ENCODE peak calls at places on chromosome 1, in nine cellular contexts. One of them, this sample, is unnamed. For H3K4me1, the result is how much of the 10 kb centered on the place peaks cover.

GRCh38 chr1:234597894-234598293 is 12.1 kb downstream of the IRF2BP2 start:
- DNase-seq in thoracic aorta: no peak
- DNase-seq in heart left ventricle: no peak
- DNase-seq in heart right ventricle: no peak
- DNase-seq in colonic mucosa: peak
- DNase-seq in psoas muscle: no peak
- DNase-seq in cardiac muscle cell: peak
- DNase-seq in adrenal gland: no peak
- DNase-seq in PC-9: no peak
- DNase-seq in this sample: no peak

GRCh38 chr1:31623365-31623764 is 5.9 kb downstream of the HCRTR1 start:
- DNase-seq in heart left ventricle: no peak
- DNase-seq in thoracic aorta: no peak
- DNase-seq in adrenal gland: no peak
- DNase-seq in PC-9: no peak
- DNase-seq in cardiac muscle cell: no peak
- DNase-seq in heart right ventricle: no peak
- DNase-seq in psoas muscle: no peak
- DNase-seq in colonic mucosa: no peak
- DNase-seq in this sample: no peak

GRCh38 chr1:6007318-6008083 is 15.3 kb upstream of the NPHP4 start:
- DNase-seq in thoracic aorta: no peak
- DNase-seq in adrenal gland: no peak
- DNase-seq in heart right ventricle: no peak
- DNase-seq in heart left ventricle: peak
- DNase-seq in PC-9: no peak
- DNase-seq in colonic mucosa: no peak
- DNase-seq in cardiac muscle cell: peak
- DNase-seq in psoas muscle: peak
- DNase-seq in this sample: no peak

GRCh38 chr1:181179980-181180964 is 91.8 kb downstream of the IER5 start:
- DNase-seq in thoracic aorta: no peak
- DNase-seq in colonic mucosa: no peak
- DNase-seq in adrenal gland: no peak
- DNase-seq in psoas muscle: peak
- DNase-seq in cardiac muscle cell: peak
- DNase-seq in heart right ventricle: peak
- DNase-seq in PC-9: no peak
- DNase-seq in heart left ventricle: peak
- DNase-seq in this sample: no peak

GRCh38 chr1:173043253-173043652 is 7.5 kb downstream of the TNFSF18 start:
- DNase-seq in psoas muscle: no peak
- DNase-seq in colonic mucosa: no peak
- DNase-seq in adrenal gland: no peak
- DNase-seq in heart left ventricle: no peak
- DNase-seq in cardiac muscle cell: peak
- DNase-seq in PC-9: no peak
- DNase-seq in heart right ventricle: no peak
- DNase-seq in thoracic aorta: no peak
- DNase-seq in this sample: no peak

GRCh38 chr1:5662362-5663126 is 329.7 kb downstream of the NPHP4 start:
- DNase-seq in colonic mucosa: no peak
- DNase-seq in thoracic aorta: no peak
- DNase-seq in heart right ventricle: no peak
- DNase-seq in heart left ventricle: no peak
- DNase-seq in PC-9: no peak
- DNase-seq in psoas muscle: no peak
- DNase-seq in adrenal gland: no peak
- DNase-seq in cardiac muscle cell: no peak
- DNase-seq in this sample: no peak

GRCh38 chr1:111551623-111552470 is 48.4 kb upstream of the ADORA3 start:
- DNase-seq in heart left ventricle: no peak
- DNase-seq in thoracic aorta: no peak
- DNase-seq in PC-9: no peak
- DNase-seq in adrenal gland: peak
- DNase-seq in heart right ventricle: no peak
- DNase-seq in colonic mucosa: no peak
- DNase-seq in psoas muscle: no peak
- DNase-seq in cardiac muscle cell: no peak
- DNase-seq in this sample: no peak

GRCh38 chr1:29812397-29813135 is 576.2 kb downstream of the PTPRU start:
- DNase-seq in colonic mucosa: no peak
- DNase-seq in PC-9: no peak
- DNase-seq in heart left ventricle: no peak
- DNase-seq in heart right ventricle: no peak
- DNase-seq in psoas muscle: no peak
- DNase-seq in adrenal gland: no peak
- DNase-seq in thoracic aorta: no peak
- DNase-seq in cardiac muscle cell: no peak
- DNase-seq in this sample: no peak

GRCh38 chr1:6033986-6034749 is 11.5 kb upstream of the KCNAB2 start:
- DNase-seq in heart right ventricle: peak
- DNase-seq in psoas muscle: peak
- DNase-seq in colonic mucosa: peak
- DNase-seq in heart left ventricle: peak
- DNase-seq in thoracic aorta: no peak
- DNase-seq in PC-9: peak
- DNase-seq in adrenal gland: peak
- DNase-seq in cardiac muscle cell: peak
- DNase-seq in this sample: no peak

GRCh38 chr1:28354121-28354520 is 15.4 kb upstream of the PHACTR4 start:
- DNase-seq in adrenal gland: no peak
- DNase-seq in psoas muscle: peak
- DNase-seq in colonic mucosa: no peak
- DNase-seq in cardiac muscle cell: peak
- DNase-seq in thoracic aorta: no peak
- DNase-seq in heart right ventricle: no peak
- DNase-seq in heart left ventricle: no peak
- DNase-seq in PC-9: no peak
- DNase-seq in this sample: no peak

GRCh38 chr1:115826642-115827041 is 14.3 kb downstream of the NHLH2 start:
- DNase-seq in psoas muscle: no peak
- DNase-seq in PC-9: no peak
- DNase-seq in heart right ventricle: no peak
- DNase-seq in colonic mucosa: no peak
- DNase-seq in cardiac muscle cell: no peak
- DNase-seq in adrenal gland: no peak
- DNase-seq in heart left ventricle: no peak
- DNase-seq in thoracic aorta: no peak
- DNase-seq in this sample: no peak

DNA sequence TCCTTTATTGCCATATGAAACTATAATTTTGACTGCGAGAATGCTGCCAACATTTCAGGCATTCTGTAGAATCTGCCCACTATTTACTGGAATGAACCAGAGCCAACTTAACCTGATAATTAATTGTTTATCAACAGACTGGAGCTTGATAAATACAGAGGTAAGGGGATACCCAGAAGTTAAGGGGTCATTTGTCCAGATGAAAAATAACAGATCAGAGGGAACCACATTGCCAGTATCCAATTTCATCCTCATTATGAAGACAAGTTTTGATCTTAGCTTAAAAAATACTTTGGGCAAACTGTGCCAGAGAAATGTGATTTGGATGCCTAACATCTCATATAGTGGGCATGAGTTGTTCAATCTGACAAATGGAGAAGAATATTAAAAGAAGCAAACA is 63.6 kb downstream of the IFI44 start:
- DNase-seq in PC-9: no peak
- DNase-seq in heart right ventricle: no peak
- DNase-seq in colonic mucosa: no peak
- DNase-seq in adrenal gland: no peak
- DNase-seq in cardiac muscle cell: no peak
- DNase-seq in psoas muscle: no peak
- DNase-seq in heart left ventricle: no peak
- DNase-seq in thoracic aorta: no peak
- DNase-seq in this sample: no peak
- H3K27ac ChIP-seq in PC-9: no peak
- H3K27ac ChIP-seq in heart right ventricle: no peak
- H3K27ac ChIP-seq in colonic mucosa: no peak
- H3K27ac ChIP-seq in adrenal gland: no peak
- H3K27ac ChIP-seq in cardiac muscle cell: no peak
- H3K27ac ChIP-seq in psoas muscle: no peak
- H3K27ac ChIP-seq in heart left ventricle: no peak
- H3K27ac ChIP-seq in thoracic aorta: no peak
- H3K27ac ChIP-seq in this sample: no peak

DNA sequence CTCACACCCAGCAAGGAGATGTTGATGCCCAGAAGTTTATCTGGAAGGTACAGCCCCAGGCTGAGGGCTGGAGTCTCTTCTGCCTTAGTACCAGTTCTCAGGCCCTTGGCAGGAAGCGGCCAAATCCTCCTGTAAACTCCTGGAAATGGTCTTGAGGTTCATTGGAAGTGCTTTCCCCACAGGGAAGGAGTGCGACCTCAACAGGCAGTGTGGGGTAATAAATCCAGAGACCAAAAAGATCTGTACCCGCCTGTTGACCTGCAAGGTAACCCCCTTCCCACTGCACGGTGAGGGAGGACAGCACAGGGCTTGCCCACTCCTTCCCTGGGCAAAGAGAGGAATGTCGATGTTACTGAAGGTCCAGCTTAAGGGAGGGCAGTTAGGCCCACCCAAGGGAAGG is 4.5 kb downstream of the ATXN7L2 start:
- DNase-seq in thoracic aorta: no peak
- DNase-seq in heart left ventricle: no peak
- DNase-seq in PC-9: no peak
- DNase-seq in cardiac muscle cell: no peak
- DNase-seq in psoas muscle: no peak
- DNase-seq in colonic mucosa: no peak
- DNase-seq in adrenal gland: no peak
- DNase-seq in heart right ventricle: no peak
- DNase-seq in this sample: no peak
- TF ChIP-seq CTCF in thoracic aorta: no peak
- TF ChIP-seq CTCF in heart left ventricle: no peak
- TF ChIP-seq CTCF in PC-9: no peak
- TF ChIP-seq CTCF in cardiac muscle cell: no peak
- TF ChIP-seq CTCF in psoas muscle: no peak
- TF ChIP-seq CTCF in colonic mucosa: no peak
- TF ChIP-seq CTCF in adrenal gland: no peak
- TF ChIP-seq CTCF in heart right ventricle: no peak
- TF ChIP-seq CTCF in this sample: no peak

DNA sequence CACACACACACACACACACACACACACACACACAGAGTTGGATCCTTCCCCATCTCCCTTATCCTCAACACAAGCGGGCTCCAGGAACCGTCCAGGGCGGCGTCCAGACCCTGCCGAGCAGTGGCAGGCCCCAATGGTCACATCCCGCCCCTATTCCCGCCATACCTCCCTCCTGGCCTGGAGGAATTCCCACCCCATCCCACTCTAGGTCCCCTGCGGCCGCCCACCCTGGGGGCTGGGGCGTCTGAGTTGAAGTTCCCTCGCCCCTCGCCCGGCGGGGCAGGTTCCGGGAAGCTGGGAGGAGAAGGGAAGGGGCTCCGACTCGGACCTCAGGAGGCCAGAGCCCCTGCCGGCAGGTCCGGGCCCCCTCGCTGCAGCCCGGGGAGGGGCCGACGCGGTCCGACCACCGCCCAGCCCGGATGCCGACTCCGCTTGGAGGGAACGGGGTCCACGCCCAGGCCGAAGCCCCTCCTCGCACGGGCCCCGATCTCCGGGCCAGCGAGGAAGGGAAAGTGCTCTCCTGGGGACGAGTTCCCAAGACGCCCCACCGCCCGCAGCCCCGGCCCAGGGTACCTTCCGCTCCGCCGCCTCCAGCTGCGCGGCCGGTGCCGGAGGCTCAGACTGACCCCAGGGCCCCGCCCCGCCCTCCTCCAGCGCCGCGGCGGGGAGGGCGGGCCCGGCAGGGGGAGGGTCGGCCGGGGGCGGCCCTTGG is at the start of gene RHOC:
- DNase-seq in psoas muscle: peak
- DNase-seq in colonic mucosa: peak
- DNase-seq in PC-9: peak
- DNase-seq in heart left ventricle: peak
- DNase-seq in heart right ventricle: peak
- DNase-seq in adrenal gland: peak
- DNase-seq in cardiac muscle cell: peak
- DNase-seq in thoracic aorta: no peak
- DNase-seq in this sample: peak
- H3K4me1 ChIP-seq in psoas muscle: under half
- H3K4me1 ChIP-seq in colonic mucosa: under half
- H3K4me1 ChIP-seq in PC-9: under half
- H3K4me1 ChIP-seq in heart left ventricle: under half
- H3K4me1 ChIP-seq in heart right ventricle: under half
- H3K4me1 ChIP-seq in adrenal gland: under half
- H3K4me1 ChIP-seq in cardiac muscle cell: under half
- H3K4me1 ChIP-seq in thoracic aorta: under half
- H3K4me1 ChIP-seq in this sample: under half

GRCh38 chr1:94316183-94316582 is 78.8 kb upstream of the ARHGAP29 start:
- DNase-seq in PC-9: no peak
- DNase-seq in adrenal gland: no peak
- DNase-seq in colonic mucosa: no peak
- DNase-seq in psoas muscle: no peak
- DNase-seq in cardiac muscle cell: no peak
- DNase-seq in heart right ventricle: no peak
- DNase-seq in thoracic aorta: no peak
- DNase-seq in heart left ventricle: no peak
- DNase-seq in this sample: no peak

GRCh38 chr1:94316836-94317789 is 79.7 kb upstream of the ARHGAP29 start:
- DNase-seq in psoas muscle: no peak
- DNase-seq in cardiac muscle cell: peak
- DNase-seq in PC-9: no peak
- DNase-seq in adrenal gland: no peak
- DNase-seq in heart right ventricle: no peak
- DNase-seq in thoracic aorta: no peak
- DNase-seq in heart left ventricle: no peak
- DNase-seq in colonic mucosa: no peak
- DNase-seq in this sample: peak

GRCh38 chr1:94317790-94318188 is 80.4 kb upstream of the ARHGAP29 start:
- DNase-seq in PC-9: no peak
- DNase-seq in adrenal gland: no peak
- DNase-seq in cardiac muscle cell: no peak
- DNase-seq in psoas muscle: no peak
- DNase-seq in heart right ventricle: no peak
- DNase-seq in thoracic aorta: no peak
- DNase-seq in heart left ventricle: no peak
- DNase-seq in colonic mucosa: no peak
- DNase-seq in this sample: no peak

GRCh38 chr1:94319319-94320180 is 82.2 kb upstream of the ARHGAP29 start:
- DNase-seq in cardiac muscle cell: no peak
- DNase-seq in heart left ventricle: no peak
- DNase-seq in PC-9: no peak
- DNase-seq in adrenal gland: no peak
- DNase-seq in psoas muscle: no peak
- DNase-seq in colonic mucosa: no peak
- DNase-seq in heart right ventricle: no peak
- DNase-seq in thoracic aorta: no peak
- DNase-seq in this sample: no peak

DNA sequence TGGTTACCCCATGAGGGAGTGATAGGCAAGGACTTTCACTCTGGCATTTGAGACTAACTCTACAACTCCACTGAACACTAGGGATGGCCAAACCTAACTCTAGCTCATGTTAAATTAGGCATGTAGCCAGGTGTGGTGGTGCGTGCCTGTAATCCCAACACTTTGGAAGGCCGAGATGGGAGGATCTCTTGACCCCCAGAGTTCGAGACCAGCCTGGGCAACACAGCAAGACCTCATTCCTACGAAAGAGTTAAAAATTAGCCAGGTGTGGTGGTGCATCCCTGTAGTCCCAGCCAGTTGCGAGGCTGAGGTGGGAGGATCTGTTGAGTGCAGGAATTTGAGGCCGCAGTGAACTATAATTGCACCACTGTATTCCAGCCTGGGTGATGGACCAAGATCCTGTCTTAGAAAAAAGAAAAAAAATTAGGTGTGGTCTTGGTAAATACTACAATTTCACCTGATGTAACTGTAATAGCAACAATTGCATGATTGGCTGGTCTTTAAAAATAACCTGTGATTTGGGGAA is 81.2 kb upstream of the ARHGAP29 start:
- DNase-seq in PC-9: no peak
- DNase-seq in cardiac muscle cell: no peak
- DNase-seq in heart right ventricle: no peak
- DNase-seq in colonic mucosa: no peak
- DNase-seq in heart left ventricle: no peak
- DNase-seq in thoracic aorta: no peak
- DNase-seq in psoas muscle: no peak
- DNase-seq in adrenal gland: no peak
- DNase-seq in this sample: no peak
- H3K27ac ChIP-seq in PC-9: no peak
- H3K27ac ChIP-seq in cardiac muscle cell: no peak
- H3K27ac ChIP-seq in heart right ventricle: peak
- H3K27ac ChIP-seq in colonic mucosa: no peak
- H3K27ac ChIP-seq in heart left ventricle: peak
- H3K27ac ChIP-seq in thoracic aorta: no peak
- H3K27ac ChIP-seq in psoas muscle: no peak
- H3K27ac ChIP-seq in adrenal gland: no peak
- H3K27ac ChIP-seq in this sample: no peak

This sample was measured in right lobe of liver.